ENCODE peak calls at places on chromosomes 4 and X, in eight cellular contexts. N is BJ; I is GM23338; G is H9; Q is body of pancreas; H is left ventricle myocardium inferior; C is CD4-positive, alpha-beta T cell; T is spleen. B is an unnamed sample. For H3K27me3, the result is how much of the 10 kb centered on the place peaks cover.

GRCh38 chr4:21638171-21638715 is 310.3 kb downstream of the KCNIP4 start:
- DNase-seq in I (no peak), N (no peak), C (no peak), Q (no peak), T (no peak), H (no peak), G (no peak), B (no peak)

GRCh38 chr4:173821031-173821430 is 291.0 kb upstream of the HAND2 start:
- DNase-seq in G (no peak), C (no peak), H (no peak), N (peak), I (no peak), Q (no peak), T (no peak), B (no peak)

GRCh38 chr4:147863808-147864472 is 132.1 kb downstream of the ARHGAP10 start:
- DNase-seq in G (no peak), T (no peak), Q (no peak), I (no peak), H (no peak), C (no peak), N (no peak), B (no peak)

GRCh38 chr4:53055274-53055673 is 193.2 kb downstream of the RASL11B start:
- DNase-seq in H (no peak), I (no peak), G (no peak), N (peak), T (no peak), C (no peak), Q (no peak), B (no peak)

GRCh38 chrX:120244735-120245498 is 5.7 kb upstream of the ZBTB33 start:
- DNase-seq in C (peak), I (peak), Q (peak), G (peak), N (no peak), H (peak), T (peak), B (peak)

GRCh38 chr4:140308366-140309123 is 64.9 kb upstream of the SCOC start:
- DNase-seq in Q (peak), I (no peak), C (no peak), G (no peak), H (peak), T (no peak), N (no peak), B (no peak)

GRCh38 chr4:102826105-102826889 is 1.1 kb downstream of the UBE2D3 start:
- DNase-seq in G (no peak), Q (no peak), H (no peak), T (no peak), N (no peak), C (no peak), I (no peak), B (peak)

GRCh38 chr4:47155907-47156306 is 124.5 kb downstream of the GABRB1 start:
- DNase-seq in I (no peak), Q (no peak), N (no peak), G (no peak), H (no peak), C (no peak), T (no peak), B (no peak)

GRCh38 chrX:123219916-123220315 is 35.8 kb downstream of the GRIA3 start:
- DNase-seq in Q (peak), T (no peak), G (peak), C (no peak), I (peak), N (no peak), H (peak), B (no peak)

GRCh38 chrX:40300286-40300890 is 202.6 kb upstream of the BCOR start:
- DNase-seq in T (no peak), C (no peak), Q (no peak), I (no peak), H (no peak), N (no peak), G (no peak), B (peak)

GRCh38 chr4:182885022-182885737 is 32.0 kb downstream of the DCTD start:
- DNase-seq in C (no peak), G (no peak), T (no peak), N (no peak), H (no peak), Q (no peak), I (no peak), B (no peak)

GRCh38 chr4:27016551-27016950 is 155.9 kb downstream of the STIM2 start:
- DNase-seq in G (no peak), C (no peak), T (no peak), H (no peak), N (no peak), I (no peak), Q (no peak), B (no peak)

GRCh38 chr4:153345011-153345981 is 808 bp downstream of the MND1 start:
- DNase-seq in Q (peak), H (no peak), G (peak), T (peak), C (peak), N (no peak), I (peak), B (no peak)

GRCh38 chr4:152206185-152206584 is 329.7 kb downstream of the FBXW7 start:
- DNase-seq in N (no peak), C (no peak), Q (no peak), I (no peak), H (no peak), T (no peak), G (no peak), B (no peak)

GRCh38 chr4:176949022-176949421 is 156.3 kb upstream of the VEGFC start:
- DNase-seq in C (no peak), N (no peak), I (no peak), T (no peak), H (peak), Q (peak), G (no peak), B (no peak)

GRCh38 chr4:171644430-171645057 is 168.7 kb upstream of the GALNTL6 start:
- DNase-seq in C (no peak), G (peak), T (no peak), I (peak), H (no peak), N (no peak), Q (no peak), B (peak)

GRCh38 chr4:1277667-1278335 is 11.9 kb upstream of the MAEA start:
- DNase-seq in I (no peak), Q (no peak), G (no peak), N (no peak), T (peak), H (no peak), C (no peak), B (no peak)

GRCh38 chrX:39396358-39396995 is 595.2 kb downstream of the MID1IP1 start:
- DNase-seq in G (no peak), Q (no peak), I (no peak), N (no peak), T (no peak), H (no peak), C (no peak), B (no peak)

GRCh38 chr4:8050555-8051206 is 107.9 kb downstream of the ABLIM2 start:
- DNase-seq in H (peak), Q (peak), T (no peak), G (peak), I (peak), N (no peak), C (no peak), B (no peak)

GRCh38 chr4:152106113-152106763 is 345.4 kb upstream of the GATB start:
- DNase-seq in G (no peak), Q (peak), T (no peak), I (peak), C (no peak), N (peak), H (peak), B (no peak)

GRCh38 chr4:114077610-114078009 is 98.2 kb upstream of the ARSJ start:
- DNase-seq in Q (no peak), T (no peak), C (no peak), G (no peak), H (no peak), I (no peak), N (peak), B (no peak)

GRCh38 chrX:30141966-30142365 is 73.4 kb upstream of the MAGEB2 start:
- DNase-seq in C (no peak), N (no peak), H (no peak), I (peak), T (no peak), G (no peak), Q (peak), B (no peak)

GRCh38 chrX:152798945-152799344 is 29.5 kb upstream of the MAGEA6 start:
- DNase-seq in C (no peak), T (no peak), H (no peak), N (no peak), Q (no peak), G (no peak), I (no peak), B (no peak)

DNA sequence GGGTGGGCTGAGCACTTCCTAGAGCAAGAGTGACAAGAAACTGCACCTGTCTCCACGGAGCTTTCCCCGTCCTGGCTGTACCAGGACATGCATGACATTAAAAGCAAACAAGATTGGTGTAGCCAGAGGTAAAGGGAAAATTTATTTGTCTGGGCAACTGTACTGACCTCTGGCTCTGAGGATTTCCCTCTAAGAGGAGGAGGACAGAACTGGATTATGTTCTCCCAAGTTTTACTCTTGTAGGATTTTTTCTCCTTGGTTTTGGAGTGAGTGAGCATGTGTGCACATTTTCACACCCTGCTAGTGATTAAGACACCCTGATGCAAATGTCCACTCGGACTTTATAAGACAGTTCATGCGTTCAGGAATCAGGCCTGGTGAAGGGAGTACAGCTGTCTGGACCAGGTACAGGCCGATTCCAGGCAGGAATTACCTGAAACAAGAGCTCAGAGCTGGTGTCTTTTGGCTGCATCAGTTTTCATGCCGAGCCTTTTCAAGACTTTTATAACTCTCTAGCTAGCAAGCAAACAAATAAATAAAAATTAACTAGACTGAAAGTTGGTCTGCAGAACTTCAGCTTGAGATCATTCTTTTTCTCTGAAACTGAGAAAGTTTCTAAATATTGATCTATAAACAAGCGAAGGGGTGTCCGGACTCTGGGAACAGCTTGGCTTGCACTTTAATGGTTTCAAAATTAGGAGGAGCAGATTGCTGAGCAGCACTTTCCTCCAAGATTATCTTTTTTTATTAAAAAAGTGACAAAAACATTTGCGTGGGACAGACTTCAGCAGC is 51.3 kb upstream of the SPRY1 start:
- DNase-seq in Q (no peak), I (no peak), C (no peak), H (no peak), T (no peak), N (no peak), G (no peak), B (no peak)
- H3K27me3 ChIP-seq in Q (under half), I (under half), C (under half), H (under half), T (under half), N (under half), G (under half), B (under half)

GRCh38 chr4:3773552-3774001 is 7.4 kb downstream of the ADRA2C start:
- DNase-seq in I (no peak), C (no peak), N (no peak), H (no peak), Q (peak), T (no peak), G (no peak), B (no peak)

GRCh38 chr4:3770323-3771166 is 4.4 kb downstream of the ADRA2C start:
- DNase-seq in N (no peak), T (no peak), Q (no peak), I (no peak), H (no peak), G (no peak), C (no peak), B (no peak)

GRCh38 chr4:3772632-3773031 is 6.4 kb downstream of the ADRA2C start:
- DNase-seq in Q (no peak), N (no peak), H (no peak), C (no peak), G (no peak), I (no peak), T (no peak), B (no peak)

GRCh38 chr4:3771167-3771809 is 5.1 kb downstream of the ADRA2C start:
- DNase-seq in H (no peak), Q (no peak), G (no peak), N (no peak), I (no peak), T (no peak), C (no peak), B (no peak)

DNA sequence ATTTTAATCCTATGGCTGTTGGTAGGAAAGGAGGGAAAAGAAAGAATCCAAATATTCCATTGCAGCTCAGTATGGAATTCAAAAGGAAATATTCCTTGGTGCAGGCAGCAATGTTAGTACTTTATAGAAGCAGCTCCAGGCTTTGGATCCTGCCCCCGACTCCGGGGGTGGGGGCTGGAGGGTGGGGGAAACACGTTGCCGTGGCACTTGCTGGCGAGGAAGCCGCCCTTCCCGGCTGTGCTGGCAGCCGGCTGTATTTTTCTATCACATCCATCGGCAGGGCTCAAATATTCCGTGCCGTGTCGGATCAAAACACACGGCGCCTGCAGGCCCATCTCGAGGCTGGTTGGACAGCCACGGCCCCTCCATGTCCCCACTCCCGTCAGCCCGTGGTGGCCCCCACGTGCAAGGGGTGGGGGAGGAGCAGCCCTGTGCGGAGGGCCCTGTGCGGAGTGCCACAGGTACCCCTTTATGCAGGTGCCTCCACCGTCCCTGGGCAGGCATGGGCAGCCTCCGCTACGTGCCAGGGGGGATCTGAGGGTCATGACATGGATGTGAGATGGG is 5.8 kb downstream of the ADRA2C start:
- DNase-seq in T (no peak), Q (no peak), N (no peak), H (no peak), C (no peak), G (no peak), I (no peak), B (no peak)
- H3K27me3 ChIP-seq in T (half or more), Q (under half), N (under half), H (half or more), C (under half), G (under half), I (under half), B (under half)

DNA sequence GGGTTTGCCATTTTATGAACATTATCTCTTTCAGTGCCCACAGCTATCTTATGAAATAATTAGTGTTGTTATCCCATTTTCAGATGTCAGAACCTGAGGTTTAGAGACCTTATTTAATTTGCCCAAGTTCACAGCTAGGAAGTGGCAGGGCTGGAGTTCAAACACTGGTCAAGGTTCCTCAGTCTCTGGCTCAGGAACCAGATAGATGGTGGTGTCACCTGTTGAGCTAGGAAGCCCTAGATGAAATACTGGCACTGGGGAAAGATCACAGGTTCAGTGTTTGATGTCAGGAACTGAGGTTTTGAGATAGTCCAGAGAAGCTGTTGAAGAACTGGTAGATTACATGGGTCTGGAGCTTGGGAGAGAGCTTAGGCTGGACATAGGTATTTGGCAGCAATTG is 85.4 kb downstream of the REPS2 start:
- DNase-seq in T (no peak), I (no peak), H (no peak), Q (peak), C (no peak), N (no peak), G (no peak), B (no peak)
- H3K27me3 ChIP-seq in T (under half), I (under half), H (under half), Q (under half), C (under half), N (under half), G (under half), B (under half)

DNA sequence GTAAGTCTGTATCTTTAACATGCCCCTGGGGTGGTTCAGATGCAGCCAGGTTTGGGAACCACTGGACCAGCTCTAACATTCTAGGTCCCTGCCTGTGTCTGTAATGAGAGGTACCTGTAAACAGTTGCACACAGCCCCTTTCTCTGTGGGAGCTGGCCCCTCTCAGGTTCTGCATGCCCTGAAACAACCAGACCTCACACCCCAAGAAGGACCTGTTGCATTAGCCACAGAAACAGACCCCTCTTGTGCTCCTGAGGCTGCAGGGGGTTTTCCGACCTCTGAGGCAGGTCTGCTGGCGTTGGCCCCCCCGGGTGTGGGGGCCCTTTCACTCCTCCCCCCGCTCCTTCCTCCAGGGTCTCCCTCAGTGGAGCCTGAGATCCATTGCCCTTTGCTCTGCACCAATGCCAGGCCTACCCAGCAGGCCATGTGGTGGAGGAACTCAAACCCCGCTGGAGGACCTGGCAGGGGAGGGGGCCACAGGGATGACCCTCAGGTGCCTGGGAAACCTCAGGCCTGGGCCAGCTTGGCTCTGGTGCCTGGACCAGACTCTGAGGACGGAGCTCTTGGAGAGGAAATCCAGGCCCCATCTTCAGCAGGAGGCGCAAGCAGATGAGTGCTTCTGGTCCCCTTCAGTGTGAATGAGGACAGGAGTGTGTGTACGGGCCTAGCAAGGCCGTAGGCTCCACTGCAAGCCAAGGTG is 61.4 kb upstream of the PJA1 start:
- DNase-seq in Q (no peak), N (no peak), C (no peak), G (no peak), T (no peak), H (no peak), I (no peak), B (no peak)
- H3K27me3 ChIP-seq in Q (under half), N (under half), C (under half), G (under half), T (under half), H (under half), I (under half), B (under half)

GRCh38 chrX:142250502-142250901 is 45.4 kb upstream of the MAGEC2 start:
- DNase-seq in G (no peak), Q (no peak), H (no peak), I (no peak), T (no peak), N (no peak), C (no peak), B (no peak)

GRCh38 chrX:142251665-142252064 is 46.6 kb upstream of the MAGEC2 start:
- DNase-seq in G (no peak), T (no peak), H (no peak), N (no peak), I (no peak), C (no peak), Q (no peak), B (no peak)

GRCh38 chrX:142249721-142250120 is 44.6 kb upstream of the MAGEC2 start:
- DNase-seq in N (no peak), Q (no peak), H (no peak), T (no peak), C (no peak), I (no peak), G (no peak), B (no peak)

DNA sequence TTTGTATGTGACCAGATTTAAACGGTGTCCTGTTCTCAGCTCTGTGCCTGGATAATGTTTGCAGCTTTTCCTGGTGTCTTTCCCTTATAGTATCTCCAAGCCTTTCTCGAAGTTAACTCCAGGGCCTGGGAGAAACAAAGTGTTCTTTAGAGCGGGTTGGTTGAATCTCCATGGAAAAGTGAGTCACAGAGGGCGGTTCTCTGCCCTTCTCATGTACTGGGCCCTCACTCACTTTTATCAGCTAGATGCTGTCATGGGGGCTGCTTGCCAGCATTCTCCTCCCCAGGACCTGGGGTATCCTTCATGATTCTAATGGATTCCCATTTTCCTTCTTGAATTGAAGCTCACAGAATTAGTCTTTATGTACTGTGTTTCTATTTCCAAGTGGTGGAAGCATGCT is 46.1 kb upstream of the MAGEC2 start:
- DNase-seq in G (no peak), N (no peak), C (no peak), H (no peak), I (no peak), T (no peak), Q (no peak), B (no peak)
- H3K27me3 ChIP-seq in G (under half), N (under half), C (under half), H (under half), I (under half), T (under half), Q (under half), B (under half)

GRCh38 chr4:141573678-141574077 is 62.7 kb upstream of the IL15 start:
- DNase-seq in T (no peak), I (no peak), N (no peak), G (no peak), H (no peak), Q (no peak), C (no peak), B (no peak)

GRCh38 chr4:141570290-141570689 is 66.1 kb upstream of the IL15 start:
- DNase-seq in I (no peak), G (no peak), N (no peak), Q (no peak), T (no peak), C (no peak), H (no peak), B (no peak)

GRCh38 chr4:141571368-141571767 is 65.0 kb upstream of the IL15 start:
- DNase-seq in I (no peak), T (no peak), Q (no peak), C (no peak), G (no peak), N (no peak), H (no peak), B (no peak)

GRCh38 chr4:141569141-141569540 is 67.2 kb upstream of the IL15 start:
- DNase-seq in C (no peak), I (no peak), G (no peak), H (no peak), N (peak), T (no peak), Q (no peak), B (no peak)

GRCh38 chr4:141571793-141572192 is 64.6 kb upstream of the IL15 start:
- DNase-seq in H (no peak), C (no peak), T (no peak), N (no peak), Q (no peak), G (no peak), I (no peak), B (no peak)
- H3K27me3 ChIP-seq in H (under half), C (under half), T (under half), N (under half), Q (under half), G (under half), I (under half), B (under half)

B was measured in GM06990.